ENCODE peak calls at places on chromosomes 16 and 17, in four cellular contexts. Q is upper lobe of right lung, Y is cardiac muscle cell, G is dorsolateral prefrontal cortex. N is an unnamed sample.

GRCh38 chr17:57067162-57067561 is 17.9 kb upstream of the AKAP1 start:
- DNase-seq in Q (no peak), Y (no peak), G (no peak), N (no peak)

GRCh38 chr16:68075980-68076379 is 9.2 kb upstream of the NFATC3 start:
- DNase-seq in Q (no peak), Y (no peak), G (no peak), N (no peak)

GRCh38 chr16:89007371-89008249 is 30.6 kb upstream of the CBFA2T3 start:
- DNase-seq in Q (peak; percentile 54), Y (peak; percentile 33), G (no peak), N (no peak)

GRCh38 chr16:66058181-66058580 is 308.3 kb upstream of the CDH5 start:
- DNase-seq in Q (no peak), Y (no peak), G (no peak), N (no peak)

GRCh38 chr16:82715833-82716232 is 89.1 kb downstream of the CDH13 start:
- DNase-seq in Q (no peak), Y (peak; percentile 12), G (no peak), N (no peak)

GRCh38 chr16:58264961-58265479 is 29.8 kb downstream of the PRSS54 start:
- DNase-seq in Q (no peak), Y (no peak), G (no peak), N (no peak)

GRCh38 chr17:34235389-34236028 is 19.6 kb upstream of the CCL2 start:
- DNase-seq in Q (no peak), Y (peak; percentile 17), G (no peak), N (no peak)

GRCh38 chr16:58029410-58029809 is 3.9 kb downstream of the MMP15 start:
- DNase-seq in Q (no peak), Y (no peak), G (no peak), N (no peak)

GRCh38 chr17:57342141-57342540 is 85.8 kb downstream of the MSI2 start:
- DNase-seq in Q (no peak), Y (no peak), G (no peak), N (no peak)

GRCh38 chr17:45269912-45270311 is 8.0 kb upstream of the SPATA32 start:
- DNase-seq in Q (no peak), Y (no peak), G (no peak), N (no peak)

GRCh38 chr17:41631890-41632269 is 7.5 kb upstream of the KRT17 start:
- DNase-seq in Q (no peak), Y (no peak), G (no peak), N (no peak)

GRCh38 chr16:11604783-11605563 is 18.3 kb upstream of the LITAF start:
- DNase-seq in Q (peak; percentile 67), Y (no peak), G (no peak), N (no peak)

GRCh38 chr17:66676421-66676820 is 158.5 kb upstream of the CACNG5 start:
- DNase-seq in Q (peak; percentile 88), Y (no peak), G (no peak), N (no peak)

GRCh38 chr17:27533874-27534815 is 77.9 kb downstream of the KSR1 start:
- DNase-seq in Q (peak; percentile 55), Y (no peak), G (no peak), N (peak; percentile 54)

GRCh38 chr16:23578096-23578830 is 17.9 kb downstream of the NDUFAB1 start:
- DNase-seq in Q (no peak), Y (no peak), G (no peak), N (no peak)

GRCh38 chr16:47774661-47775060 is 313.5 kb downstream of the PHKB start:
- DNase-seq in Q (no peak), Y (no peak), G (no peak), N (peak; percentile 14)

GRCh38 chr16:7921360-7921759 is 588.7 kb downstream of the RBFOX1 start:
- DNase-seq in Q (no peak), Y (peak; percentile 35), G (no peak), N (peak; percentile 15)

GRCh38 chr16:14510581-14510938 is 119.5 kb downstream of the PARN start:
- DNase-seq in Q (no peak), Y (no peak), G (no peak), N (no peak)

GRCh38 chr16:77234611-77235010 is 35.4 kb downstream of the SYCE1L start:
- DNase-seq in Q (no peak), Y (no peak), G (no peak), N (peak; percentile 78)

GRCh38 chr17:49337900-49338299 is 24.1 kb downstream of the ZNF652 start:
- DNase-seq in Q (no peak), Y (no peak), G (no peak), N (no peak)

GRCh38 chr16:68642436-68643064 is 2.6 kb upstream of the CDH3 start:
- DNase-seq in Q (peak; percentile 84), Y (peak; percentile 77), G (peak; percentile 7), N (no peak)

GRCh38 chr16:27529962-27530361 is 19.8 kb downstream of the GTF3C1 start:
- DNase-seq in Q (no peak), Y (no peak), G (peak; percentile 29), N (no peak)

GRCh38 chr16:54582631-54583250 is 296.2 kb upstream of the IRX3 start:
- DNase-seq in Q (no peak), Y (no peak), G (no peak), N (peak; percentile 84)

GRCh38 chr16:23823475-23824407 is 12.0 kb upstream of the PRKCB start:
- DNase-seq in Q (no peak), Y (no peak), G (no peak), N (no peak)

GRCh38 chr17:37438141-37438540 is 31.5 kb downstream of the TADA2A start:
- DNase-seq in Q (no peak), Y (no peak), G (no peak), N (no peak)

DNA sequence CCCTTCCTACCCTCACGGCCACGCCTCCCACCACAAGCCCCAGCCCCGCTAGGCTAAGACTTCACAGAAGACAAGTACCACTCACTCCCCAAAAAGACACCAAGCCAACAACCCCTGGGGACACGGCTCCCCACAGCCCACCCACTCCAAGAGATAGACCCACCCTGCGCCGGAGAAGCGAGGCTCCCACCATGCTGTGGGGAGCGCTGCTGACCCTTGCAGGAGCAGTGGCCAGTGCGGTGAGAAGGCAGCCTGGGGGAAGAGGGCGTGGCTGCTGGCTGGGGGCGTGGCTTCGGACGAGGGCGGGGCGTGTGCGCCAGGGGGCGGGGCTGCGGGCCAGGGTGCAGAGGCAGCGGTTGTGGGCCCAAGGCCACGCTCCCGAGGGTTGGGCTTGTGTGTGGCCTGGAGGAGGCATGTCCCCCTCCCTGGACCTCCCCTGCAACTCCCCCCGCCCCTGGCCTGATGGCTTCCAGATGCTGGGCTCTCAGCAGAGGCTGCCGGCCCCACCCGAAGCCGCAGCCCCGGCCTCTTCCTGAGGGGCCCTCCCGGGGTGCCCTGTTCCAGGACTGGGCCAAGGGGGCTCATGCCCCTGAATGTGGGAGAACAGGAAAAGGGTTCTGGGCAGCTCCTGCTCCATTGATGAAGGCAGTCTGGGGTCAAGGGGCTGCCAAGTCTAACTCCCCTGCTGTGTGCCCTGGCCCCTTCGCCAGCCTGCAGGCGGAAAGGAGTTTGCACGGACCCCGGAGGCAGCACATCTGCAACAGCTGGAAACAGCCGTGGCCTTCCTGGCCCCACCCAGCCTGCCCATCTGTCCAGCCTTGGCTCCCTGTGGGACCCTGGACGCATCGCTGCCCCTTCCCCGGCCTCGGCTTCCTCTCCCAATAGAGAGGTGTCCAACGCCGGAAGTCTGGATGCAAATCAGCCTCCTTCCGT is 9.1 kb downstream of the TFAP4 start:
- DNase-seq in Q (peak; percentile 73), Y (peak; percentile 84), G (no peak), N (no peak)
- H3K4me3 ChIP-seq in Q (no peak overlapping the region), Y (no peak overlapping the region), G (no peak overlapping the region), N (no peak overlapping the region)

GRCh38 chr17:77446959-77447634 is 306.3 kb downstream of the SEC14L1 start:
- DNase-seq in Q (no peak), Y (no peak), G (no peak), N (no peak)
- H3K27ac ChIP-seq in Q (peak overlapping the region; percentile 70), Y (peak overlapping the region; percentile 96), G (peak overlapping the region; percentile 66), N (no peak overlapping the region)

GRCh38 chr17:40517286-40517662 is 15.9 kb upstream of the TNS4 start:
- DNase-seq in Q (peak; percentile 29), Y (no peak), G (no peak), N (no peak)

GRCh38 chr17:40516581-40517285 is 15.3 kb upstream of the TNS4 start:
- DNase-seq in Q (peak; percentile 53), Y (no peak), G (no peak), N (no peak)

GRCh38 chr17:40517981-40518380 is 16.6 kb upstream of the TNS4 start:
- DNase-seq in Q (peak; percentile 11), Y (no peak), G (no peak), N (no peak)

GRCh38 chr17:40519089-40519775 is 17.8 kb upstream of the TNS4 start:
- DNase-seq in Q (peak; percentile 42), Y (no peak), G (no peak), N (no peak)

GRCh38 chr17:40518401-40519088 is 17.1 kb upstream of the TNS4 start:
- DNase-seq in Q (peak; percentile 61), Y (no peak), G (no peak), N (no peak)
- H3K4me3 ChIP-seq in Q (no peak overlapping the region), Y (no peak overlapping the region), G (no peak overlapping the region), N (no peak overlapping the region)

DNA sequence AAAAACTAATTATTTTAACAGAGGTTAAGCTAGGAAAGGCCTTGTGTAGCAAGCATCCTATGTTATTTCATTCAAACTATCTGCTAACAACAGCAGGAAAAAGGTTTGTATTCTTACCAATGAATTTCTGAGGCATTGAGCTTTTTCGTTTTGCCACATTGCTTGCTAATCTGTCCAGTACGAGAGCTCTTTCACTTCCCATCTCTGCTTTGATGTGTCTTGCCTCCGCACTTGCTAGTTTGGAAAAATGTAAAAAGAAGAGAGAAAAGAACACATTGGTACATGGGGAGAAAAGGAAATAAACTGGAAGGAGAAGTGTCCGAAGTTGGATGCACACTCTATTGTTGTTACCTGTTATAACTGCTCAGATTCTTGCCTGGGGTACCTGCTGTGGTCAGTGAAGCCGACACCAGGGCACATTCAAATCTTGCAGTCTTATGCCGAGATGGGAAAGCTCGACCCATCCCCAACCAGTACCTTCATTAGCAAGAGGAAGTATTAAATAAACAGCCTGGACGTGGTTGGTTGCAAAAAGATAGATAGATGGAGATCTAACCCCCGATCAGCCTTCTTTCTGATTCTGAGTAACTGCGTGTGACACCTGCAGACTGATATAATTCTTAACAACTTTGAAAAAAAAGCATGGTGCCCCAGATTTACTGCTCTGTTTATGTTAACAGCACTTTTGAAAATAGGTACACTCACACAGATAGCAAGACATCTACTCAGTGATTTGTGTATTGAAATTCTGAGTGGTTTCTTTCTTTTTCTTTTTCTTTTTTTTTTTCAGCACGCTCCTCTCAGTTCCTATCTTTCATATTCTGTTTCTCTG is 40.0 kb downstream of the GRB7 start:
- DNase-seq in Q (no peak), Y (no peak), G (no peak), N (no peak)
- H3K27ac ChIP-seq in Q (peak overlapping the region; percentile 33), Y (no peak overlapping the region), G (no peak overlapping the region), N (no peak overlapping the region)

DNA sequence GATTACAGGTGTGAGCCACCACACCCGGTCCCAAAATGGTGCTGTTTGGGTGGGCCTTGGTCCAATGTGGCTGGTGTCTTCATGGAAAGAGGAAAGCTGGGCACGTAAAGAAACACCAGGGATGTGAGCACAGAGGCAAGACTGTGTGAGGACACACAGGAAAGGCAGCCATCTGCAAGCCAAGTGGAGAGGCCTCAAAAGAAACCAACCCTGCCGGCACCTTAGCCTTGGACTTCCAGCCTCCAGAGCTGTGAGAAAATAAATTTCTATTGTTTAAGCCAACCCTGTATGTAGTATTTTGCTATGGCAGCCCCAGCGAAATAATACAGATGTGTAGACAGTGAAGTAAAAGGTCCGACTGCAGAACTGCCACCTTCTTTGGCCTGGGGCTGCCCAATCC is 68.7 kb downstream of the SLC39A11 start:
- DNase-seq in Q (no peak), Y (no peak), G (no peak), N (no peak)
- H3K4me3 ChIP-seq in Q (no peak overlapping the region), Y (no peak overlapping the region), G (no peak overlapping the region), N (no peak overlapping the region)

GRCh38 chr16:81473969-81474959 is 29.7 kb downstream of the CMIP start:
- DNase-seq in Q (no peak), Y (no peak), G (no peak), N (no peak)
- H3K27ac ChIP-seq in Q (peak overlapping the region; percentile 36), Y (no peak overlapping the region), G (no peak overlapping the region), N (no peak overlapping the region)

GRCh38 chr16:630815-631405 is at the start of gene WFIKKN1:
- DNase-seq in Q (peak; percentile 87), Y (peak; percentile 94), G (no peak), N (no peak)
- H3K4me3 ChIP-seq in Q (no peak within 1 kb of the TSS), Y (peak within 1 kb of the TSS; percentile 37), G (no peak within 1 kb of the TSS), N (no peak within 1 kb of the TSS)